ENCODE peak calls at places on chromosome 1, in five cellular contexts. J, B, U, W and R are unnamed samples.

GRCh38 chr1:61975621-61976020 is 219.0 kb upstream of the L1TD1 start:
- DNase-seq in J (no peak), B (no peak), U (no peak), W (no peak), R (no peak)

GRCh38 chr1:89724369-89725015 is 91.6 kb downstream of the LRRC8C start:
- DNase-seq in W (peak), B (no peak), U (no peak), J (no peak), R (peak)

GRCh38 chr1:29120955-29121485 is 2.7 kb downstream of the TMEM200B start:
- DNase-seq in W (peak), U (peak), B (no peak), J (no peak), R (peak)

GRCh38 chr1:58363639-58364038 is 182.9 kb downstream of the OMA1 start:
- DNase-seq in W (no peak), B (no peak), J (no peak), U (no peak), R (no peak)

GRCh38 chr1:60886793-60887331 is 195.5 kb upstream of the NFIA start:
- DNase-seq in J (no peak), B (no peak), W (no peak), U (no peak), R (no peak)

GRCh38 chr1:159162511-159163265 is 8.7 kb upstream of the CADM3 start:
- DNase-seq in U (no peak), J (no peak), W (no peak), B (no peak), R (no peak)

GRCh38 chr1:221878134-221878533 is 136.2 kb upstream of the DUSP10 start:
- DNase-seq in B (no peak), W (no peak), J (no peak), U (no peak), R (no peak)

GRCh38 chr1:100070201-100070939 is 62.4 kb downstream of the SASS6 start:
- DNase-seq in W (no peak), J (no peak), B (no peak), U (no peak), R (no peak)

GRCh38 chr1:225476538-225476988 is 48.7 kb upstream of the LBR start:
- DNase-seq in B (no peak), W (no peak), U (no peak), J (no peak), R (no peak)

GRCh38 chr1:28123461-28123961 is 35.1 kb upstream of the EYA3 start:
- DNase-seq in U (no peak), J (no peak), W (no peak), B (no peak), R (no peak)